ENCODE peak calls at places on chromosome 21, in eight cellular contexts. One of them, this sample, is unnamed.

GRCh38 chr21:39048064-39048463 is 135.2 kb downstream of the PSMG1 start:
- DNase-seq in occipital lobe: no peak
- DNase-seq in WTC11: peak; percentile 78
- DNase-seq in LoVo: no peak
- DNase-seq in kidney glomerular epithelial cell: no peak
- DNase-seq in T-helper 17 cell: no peak
- DNase-seq in T follicular helper cell: no peak
- DNase-seq in germinal center: no peak
- DNase-seq in this sample: no peak

GRCh38 chr21:32599146-32599925 is 12.8 kb downstream of the CFAP298 start:
- DNase-seq in T follicular helper cell: no peak
- DNase-seq in WTC11: no peak
- DNase-seq in LoVo: peak; percentile 43
- DNase-seq in occipital lobe: no peak
- DNase-seq in kidney glomerular epithelial cell: peak; percentile 18
- DNase-seq in T-helper 17 cell: no peak
- DNase-seq in germinal center: no peak
- DNase-seq in this sample: no peak

GRCh38 chr21:28975401-28975800 is 17.3 kb downstream of the LTN1 start:
- DNase-seq in T-helper 17 cell: no peak
- DNase-seq in kidney glomerular epithelial cell: no peak
- DNase-seq in germinal center: no peak
- DNase-seq in WTC11: no peak
- DNase-seq in LoVo: no peak
- DNase-seq in T follicular helper cell: no peak
- DNase-seq in occipital lobe: no peak
- DNase-seq in this sample: no peak

GRCh38 chr21:46286668-46286982 is 483 bp downstream of the YBEY start:
- DNase-seq in WTC11: no peak
- DNase-seq in T follicular helper cell: no peak
- DNase-seq in occipital lobe: no peak
- DNase-seq in kidney glomerular epithelial cell: no peak
- DNase-seq in germinal center: no peak
- DNase-seq in LoVo: no peak
- DNase-seq in T-helper 17 cell: no peak
- DNase-seq in this sample: no peak

GRCh38 chr21:35226302-35226701 is 177.2 kb upstream of the RUNX1 start:
- DNase-seq in T-helper 17 cell: no peak
- DNase-seq in T follicular helper cell: no peak
- DNase-seq in kidney glomerular epithelial cell: no peak
- DNase-seq in germinal center: no peak
- DNase-seq in WTC11: no peak
- DNase-seq in LoVo: peak; percentile 29
- DNase-seq in occipital lobe: no peak
- DNase-seq in this sample: no peak

GRCh38 chr21:45592208-45592619 is 50.0 kb upstream of the SLC19A1 start:
- DNase-seq in occipital lobe: no peak
- DNase-seq in kidney glomerular epithelial cell: no peak
- DNase-seq in WTC11: peak; percentile 4
- DNase-seq in LoVo: no peak
- DNase-seq in T follicular helper cell: peak; percentile 69
- DNase-seq in germinal center: peak; percentile 58
- DNase-seq in T-helper 17 cell: peak; percentile 61
- DNase-seq in this sample: no peak

GRCh38 chr21:27802816-27803475 is 836.1 kb upstream of the ADAMTS5 start:
- DNase-seq in WTC11: peak; percentile 62
- DNase-seq in LoVo: peak; percentile 1
- DNase-seq in occipital lobe: peak; percentile 39
- DNase-seq in T follicular helper cell: no peak
- DNase-seq in T-helper 17 cell: no peak
- DNase-seq in germinal center: peak; percentile 3
- DNase-seq in kidney glomerular epithelial cell: no peak
- DNase-seq in this sample: peak; percentile 48

GRCh38 chr21:41396452-41397107 is 29.5 kb upstream of the MX1 start:
- DNase-seq in germinal center: no peak
- DNase-seq in LoVo: no peak
- DNase-seq in T-helper 17 cell: no peak
- DNase-seq in kidney glomerular epithelial cell: no peak
- DNase-seq in WTC11: no peak
- DNase-seq in T follicular helper cell: no peak
- DNase-seq in occipital lobe: no peak
- DNase-seq in this sample: no peak

GRCh38 chr21:36966066-36966845 is at the start of gene HLCS:
- DNase-seq in kidney glomerular epithelial cell: peak; percentile 14
- DNase-seq in T-helper 17 cell: peak; percentile 64
- DNase-seq in WTC11: peak; percentile 73
- DNase-seq in T follicular helper cell: peak; percentile 59
- DNase-seq in LoVo: peak; percentile 86
- DNase-seq in occipital lobe: peak; percentile 28
- DNase-seq in germinal center: peak; percentile 75
- DNase-seq in this sample: peak; percentile 23

GRCh38 chr21:45749974-45750373 is 106.4 kb downstream of the PCBP3 start:
- DNase-seq in LoVo: no peak
- DNase-seq in WTC11: no peak
- DNase-seq in T follicular helper cell: no peak
- DNase-seq in T-helper 17 cell: no peak
- DNase-seq in kidney glomerular epithelial cell: no peak
- DNase-seq in germinal center: no peak
- DNase-seq in occipital lobe: no peak
- DNase-seq in this sample: no peak

GRCh38 chr21:45405271-45405818 is 380 bp downstream of the COL18A1 start:
- DNase-seq in occipital lobe: no peak
- DNase-seq in T-helper 17 cell: no peak
- DNase-seq in T follicular helper cell: no peak
- DNase-seq in LoVo: no peak
- DNase-seq in germinal center: no peak
- DNase-seq in WTC11: no peak
- DNase-seq in kidney glomerular epithelial cell: no peak
- DNase-seq in this sample: no peak

GRCh38 chr21:16468191-16468590 is 738.4 kb downstream of the USP25 start:
- DNase-seq in occipital lobe: no peak
- DNase-seq in T-helper 17 cell: no peak
- DNase-seq in LoVo: no peak
- DNase-seq in T follicular helper cell: no peak
- DNase-seq in WTC11: no peak
- DNase-seq in germinal center: no peak
- DNase-seq in kidney glomerular epithelial cell: no peak
- DNase-seq in this sample: no peak

GRCh38 chr21:36757246-36757645 is 58.3 kb downstream of the SIM2 start:
- DNase-seq in germinal center: no peak
- DNase-seq in T follicular helper cell: no peak
- DNase-seq in kidney glomerular epithelial cell: no peak
- DNase-seq in WTC11: no peak
- DNase-seq in LoVo: no peak
- DNase-seq in T-helper 17 cell: no peak
- DNase-seq in occipital lobe: no peak
- DNase-seq in this sample: no peak

GRCh38 chr21:27636671-27637070 is 669.8 kb upstream of the ADAMTS5 start:
- DNase-seq in occipital lobe: no peak
- DNase-seq in LoVo: no peak
- DNase-seq in T-helper 17 cell: no peak
- DNase-seq in kidney glomerular epithelial cell: no peak
- DNase-seq in T follicular helper cell: no peak
- DNase-seq in WTC11: no peak
- DNase-seq in germinal center: no peak
- DNase-seq in this sample: no peak

GRCh38 chr21:44817914-44818635 is at the start of gene SUMO3:
- DNase-seq in germinal center: peak; percentile 90
- DNase-seq in WTC11: peak; percentile 69
- DNase-seq in LoVo: peak; percentile 85
- DNase-seq in occipital lobe: peak; percentile 79
- DNase-seq in T follicular helper cell: peak; percentile 79
- DNase-seq in kidney glomerular epithelial cell: peak; percentile 22
- DNase-seq in T-helper 17 cell: peak; percentile 91
- DNase-seq in this sample: peak; percentile 50

GRCh38 chr21:23541571-23541970 is 2065.7 kb downstream of the MRPL39 start:
- DNase-seq in WTC11: no peak
- DNase-seq in LoVo: no peak
- DNase-seq in T follicular helper cell: no peak
- DNase-seq in T-helper 17 cell: no peak
- DNase-seq in occipital lobe: no peak
- DNase-seq in germinal center: no peak
- DNase-seq in kidney glomerular epithelial cell: no peak
- DNase-seq in this sample: no peak

GRCh38 chr21:31872452-31873274 is at the start of gene HUNK:
- DNase-seq in kidney glomerular epithelial cell: peak; percentile 12
- DNase-seq in occipital lobe: peak; percentile 45
- DNase-seq in T follicular helper cell: no peak
- DNase-seq in T-helper 17 cell: no peak
- DNase-seq in germinal center: peak; percentile 36
- DNase-seq in WTC11: peak; percentile 79
- DNase-seq in LoVo: peak; percentile 9
- DNase-seq in this sample: no peak

GRCh38 chr21:35994605-35995004 is 65.7 kb downstream of the SETD4 start:
- DNase-seq in LoVo: no peak
- DNase-seq in kidney glomerular epithelial cell: no peak
- DNase-seq in germinal center: no peak
- DNase-seq in WTC11: no peak
- DNase-seq in occipital lobe: no peak
- DNase-seq in T follicular helper cell: no peak
- DNase-seq in T-helper 17 cell: no peak
- DNase-seq in this sample: no peak

GRCh38 chr21:45458281-45459170 is 53.6 kb downstream of the COL18A1 start:
- DNase-seq in T follicular helper cell: no peak
- DNase-seq in kidney glomerular epithelial cell: no peak
- DNase-seq in occipital lobe: no peak
- DNase-seq in LoVo: no peak
- DNase-seq in germinal center: no peak
- DNase-seq in T-helper 17 cell: no peak
- DNase-seq in WTC11: no peak
- DNase-seq in this sample: no peak

GRCh38 chr21:35265170-35265877 is 216.2 kb upstream of the RUNX1 start:
- DNase-seq in T follicular helper cell: no peak
- DNase-seq in occipital lobe: no peak
- DNase-seq in LoVo: peak; percentile 40
- DNase-seq in kidney glomerular epithelial cell: peak; percentile 38
- DNase-seq in T-helper 17 cell: no peak
- DNase-seq in WTC11: no peak
- DNase-seq in germinal center: no peak
- DNase-seq in this sample: no peak

GRCh38 chr21:34845521-34846213 is 176.9 kb downstream of the CLIC6 start:
- DNase-seq in T-helper 17 cell: no peak
- DNase-seq in occipital lobe: no peak
- DNase-seq in T follicular helper cell: no peak
- DNase-seq in germinal center: peak; percentile 23
- DNase-seq in LoVo: peak; percentile 81
- DNase-seq in kidney glomerular epithelial cell: peak; percentile 86
- DNase-seq in WTC11: no peak
- DNase-seq in this sample: no peak

This sample was measured in amygdala.